ENCODE peak calls at places on chromosomes 2 and 18, in ten cellular contexts. H is Caco-2, G is OCI-LY7, D is AG10803, Q is PC-3, E is A549, A is A673, T is upper lobe of right lung, N is heart left ventricle, W is uterus. V is an unnamed sample.

GRCh38 chr2:15941970-15942710 is 1.8 kb downstream of the MYCN start:
- DNase-seq in Q (no peak), H (peak), W (no peak), N (no peak), E (no peak), T (no peak), G (no peak), D (no peak), A (peak), V (no peak)

GRCh38 chr2:173090973-173091660 is 15.5 kb downstream of the MAP3K20 start:
- DNase-seq in G (no peak), W (peak), E (no peak), N (peak), D (no peak), H (no peak), T (no peak), Q (no peak), A (no peak), V (no peak)

GRCh38 chr2:170217778-170218251 is 39.9 kb downstream of the MYO3B start:
- DNase-seq in A (no peak), D (peak), G (no peak), T (no peak), E (no peak), W (no peak), Q (no peak), N (no peak), H (no peak), V (no peak)

GRCh38 chr2:113977660-113978523 is 88.0 kb downstream of the ACTR3 start:
- DNase-seq in H (peak), D (peak), Q (peak), N (no peak), G (no peak), W (no peak), T (no peak), A (peak), E (no peak), V (no peak)

GRCh38 chr18:42131044-42131939 is 176.3 kb downstream of the PIK3C3 start:
- DNase-seq in Q (no peak), H (no peak), W (peak), G (no peak), T (no peak), A (no peak), E (no peak), D (no peak), N (no peak), V (no peak)

GRCh38 chr2:218399391-218400166 is at the start of gene CTDSP1:
- DNase-seq in G (peak), E (peak), Q (peak), H (peak), T (peak), D (peak), W (peak), A (peak), N (peak), V (peak)

GRCh38 chr2:55618649-55619055 is 1.2 kb upstream of the PPP4R3B start:
- DNase-seq in W (peak), A (peak), G (peak), E (peak), H (peak), D (peak), T (peak), Q (peak), N (peak), V (no peak)

GRCh38 chr2:97718051-97718882 is 4.9 kb downstream of the ZAP70 start:
- DNase-seq in A (no peak), G (peak), Q (no peak), H (peak), T (peak), N (peak), E (no peak), D (no peak), W (no peak), V (no peak)

GRCh38 chr2:54701029-54701428 is 22.4 kb upstream of the EML6 start:
- DNase-seq in A (no peak), G (no peak), N (no peak), E (no peak), H (no peak), W (no peak), T (no peak), D (no peak), Q (no peak), V (no peak)

GRCh38 chr2:238517209-238517608 is 90.5 kb downstream of the ASB1 start:
- DNase-seq in W (no peak), E (no peak), D (no peak), N (no peak), A (no peak), G (no peak), Q (no peak), H (no peak), T (no peak), V (no peak)

GRCh38 chr2:189204322-189204941 is 24.9 kb upstream of the COL5A2 start:
- DNase-seq in H (no peak), N (no peak), Q (peak), E (peak), W (no peak), G (no peak), A (peak), D (peak), T (no peak), V (no peak)

GRCh38 chr2:39000552-39000951 is 110.9 kb downstream of the ARHGEF33 start:
- DNase-seq in T (no peak), E (no peak), W (no peak), G (no peak), Q (no peak), N (no peak), H (no peak), D (no peak), A (no peak), V (no peak)

GRCh38 chr2:1572638-1573037 is 159.4 kb downstream of the TPO start:
- DNase-seq in W (no peak), Q (peak), A (no peak), E (no peak), D (peak), N (peak), G (no peak), H (no peak), T (peak), V (no peak)

GRCh38 chr2:26175191-26175715 is 2.4 kb downstream of the GAREM2 start:
- DNase-seq in A (no peak), N (no peak), H (peak), Q (no peak), D (no peak), G (no peak), W (no peak), E (no peak), T (no peak), V (no peak)

GRCh38 chr2:158253170-158253569 is 151.5 kb downstream of the UPP2 start:
- DNase-seq in E (no peak), H (no peak), T (no peak), A (peak), N (no peak), D (no peak), Q (no peak), W (no peak), G (no peak), V (no peak)

GRCh38 chr18:80034852-80035406 is 695 bp downstream of the RBFA start:
- DNase-seq in G (no peak), D (no peak), E (no peak), H (no peak), T (no peak), N (no peak), A (peak), Q (peak), W (no peak), V (no peak)

GRCh38 chr2:147348886-147349285 is 495.9 kb upstream of the ACVR2A start:
- DNase-seq in E (no peak), G (no peak), D (no peak), A (no peak), Q (no peak), T (no peak), H (no peak), N (no peak), W (no peak), V (no peak)

GRCh38 chr2:112645396-112646101 is at the start of gene SLC20A1:
- DNase-seq in T (peak), N (peak), W (peak), D (peak), G (peak), E (peak), Q (peak), H (peak), A (peak), V (peak)

GRCh38 chr2:241540766-241541561 is 17.6 kb upstream of the BOK start:
- DNase-seq in Q (no peak), H (no peak), D (peak), G (peak), E (peak), W (peak), T (peak), A (peak), N (peak), V (no peak)

GRCh38 chr2:183063083-183063482 is 15.5 kb upstream of the DUSP19 start:
- DNase-seq in T (no peak), Q (peak), G (no peak), N (no peak), E (peak), H (no peak), A (peak), D (peak), W (no peak), V (no peak)

GRCh38 chr2:144162652-144163051 is 357.3 kb downstream of the ZEB2 start:
- DNase-seq in H (peak), Q (peak), D (no peak), T (no peak), W (no peak), N (no peak), E (peak), G (peak), A (no peak), V (no peak)

GRCh38 chr2:219285894-219286425 is 6.8 kb downstream of the DNAJB2 start:
- DNase-seq in W (peak), A (peak), H (no peak), G (no peak), N (peak), E (no peak), Q (no peak), D (peak), T (peak), V (peak)

GRCh38 chr2:30629866-30630265 is 177.4 kb downstream of the CAPN13 start:
- DNase-seq in N (no peak), H (no peak), T (no peak), D (peak), W (no peak), A (no peak), E (peak), Q (no peak), G (no peak), V (no peak)

GRCh38 chr18:64678048-64678447 is 529.2 kb upstream of the LINC00305 start:
- DNase-seq in W (no peak), Q (no peak), E (no peak), D (no peak), N (no peak), A (no peak), T (no peak), H (no peak), G (peak), V (no peak)

GRCh38 chr2:117470311-117471095 is 344.0 kb upstream of the DDX18 start:
- DNase-seq in G (peak), D (no peak), E (peak), A (peak), T (no peak), N (no peak), H (peak), Q (peak), W (no peak), V (no peak)

GRCh38 chr18:69948919-69949537 is 1.4 kb upstream of the CD226 start:
- DNase-seq in E (no peak), T (no peak), G (no peak), H (no peak), N (peak), Q (no peak), A (no peak), W (no peak), D (no peak), V (peak)

GRCh38 chr2:236972491-236973379 is 113.0 kb upstream of the COPS8 start:
- DNase-seq in A (no peak), H (peak), D (peak), Q (peak), E (peak), W (no peak), T (no peak), N (peak), G (no peak), V (peak)

GRCh38 chr2:150491943-150492342 is 4.5 kb upstream of the RND3 start:
- DNase-seq in A (no peak), Q (peak), W (no peak), G (no peak), T (no peak), D (peak), N (no peak), H (no peak), E (no peak), V (no peak)

GRCh38 chr18:79422022-79422782 is 26.5 kb downstream of the NFATC1 start:
- DNase-seq in W (no peak), D (peak), H (no peak), G (no peak), A (peak), T (no peak), Q (no peak), N (no peak), E (no peak), V (peak)

GRCh38 chr18:48230459-48231113 is 178.6 kb downstream of the ZBTB7C start:
- DNase-seq in W (no peak), D (peak), H (peak), G (peak), A (peak), E (peak), Q (peak), T (peak), N (no peak), V (peak)

GRCh38 chr2:2028041-2028440 is 283.7 kb upstream of the PXDN start:
- DNase-seq in H (no peak), T (no peak), N (no peak), A (no peak), Q (no peak), D (no peak), G (no peak), E (no peak), W (no peak), V (no peak)

GRCh38 chr2:10680957-10681356 is 8.8 kb downstream of the NOL10 start:
- DNase-seq in T (no peak), A (no peak), H (no peak), N (no peak), D (no peak), W (no peak), Q (peak), G (no peak), E (no peak), V (no peak)

GRCh38 chr2:185128331-185128730 is 530.0 kb downstream of the ZNF804A start:
- DNase-seq in N (no peak), W (no peak), A (no peak), D (no peak), H (no peak), G (no peak), Q (no peak), E (no peak), T (no peak), V (no peak)

GRCh38 chr2:102795641-102796040 is 33.8 kb downstream of the TMEM182 start:
- DNase-seq in T (no peak), H (no peak), E (no peak), A (no peak), D (no peak), Q (no peak), G (no peak), N (no peak), W (no peak), V (no peak)

GRCh38 chr2:144406111-144406788 is 113.7 kb downstream of the ZEB2 start:
- DNase-seq in G (no peak), W (no peak), N (no peak), D (no peak), H (no peak), E (no peak), T (no peak), A (no peak), Q (no peak), V (no peak)

GRCh38 chr2:96899084-96899735 is 29.3 kb upstream of the SEMA4C start:
- DNase-seq in T (no peak), D (no peak), Q (no peak), E (no peak), A (no peak), W (no peak), G (no peak), N (no peak), H (no peak), V (no peak)

GRCh38 chr2:17791121-17791902 is 24.9 kb upstream of the MSGN1 start:
- DNase-seq in T (no peak), N (no peak), E (no peak), A (no peak), G (no peak), Q (no peak), W (no peak), D (peak), H (no peak), V (no peak)

GRCh38 chr2:221447310-221447709 is 124.8 kb downstream of the EPHA4 start:
- DNase-seq in D (peak), W (no peak), N (no peak), H (peak), T (no peak), E (no peak), Q (peak), G (no peak), A (no peak), V (no peak)

GRCh38 chr2:132782166-132782783 is 112.3 kb upstream of the LYPD1 start:
- DNase-seq in E (no peak), N (no peak), G (no peak), A (no peak), D (no peak), H (no peak), Q (no peak), T (no peak), W (no peak), V (no peak)

GRCh38 chr18:28062446-28062845 is 114.5 kb downstream of the CDH2 start:
- DNase-seq in D (peak), Q (no peak), E (no peak), N (no peak), T (no peak), H (no peak), A (no peak), W (no peak), G (no peak), V (no peak)

DNA sequence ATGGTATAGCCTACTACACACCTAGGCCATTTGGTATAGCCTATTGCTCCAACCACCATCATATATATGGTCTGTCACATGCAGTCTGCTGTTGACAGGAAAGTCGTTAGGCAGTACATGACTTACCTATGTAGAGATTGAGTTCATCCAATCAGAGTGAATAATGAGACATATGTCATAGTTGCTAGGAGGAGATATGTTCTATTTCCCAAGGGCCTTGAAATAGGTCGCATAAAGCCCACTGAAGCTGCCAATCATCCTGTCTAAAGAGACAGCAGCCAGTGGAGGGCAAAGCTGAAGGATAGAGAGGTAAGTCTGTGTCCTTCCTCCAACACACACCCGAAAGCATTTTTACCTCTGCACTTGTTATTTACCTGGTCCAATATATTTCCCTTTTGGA is 263.4 kb downstream of the PTPRM start:
- DNase-seq in N (no peak), H (no peak), E (peak), A (no peak), Q (peak), W (no peak), T (no peak), D (no peak), G (peak), V (no peak)
- TF ChIP-seq CTCF in N (no peak), H (no peak), E (no peak), A (no peak), Q (no peak), W (no peak), T (no peak), D (no peak), G (no peak), V (no peak)

GRCh38 chr2:106868199-106868598 is 17.8 kb downstream of the ST6GAL2 start:
- DNase-seq in N (no peak), H (no peak), E (peak), W (no peak), T (no peak), D (no peak), Q (no peak), G (no peak), A (no peak), V (no peak)
- TF ChIP-seq CTCF in N (no peak), H (no peak), E (peak), W (no peak), T (no peak), D (no peak), Q (peak), G (peak), A (peak), V (no peak)

GRCh38 chr2:239688098-239688497 is 287.3 kb upstream of the HDAC4 start:
- DNase-seq in T (peak), E (peak), A (peak), N (no peak), Q (no peak), G (no peak), D (no peak), W (no peak), H (no peak), V (no peak)
- TF ChIP-seq CTCF in T (no peak), E (peak), A (peak), N (no peak), Q (no peak), G (no peak), D (no peak), W (no peak), H (no peak), V (peak)

DNA sequence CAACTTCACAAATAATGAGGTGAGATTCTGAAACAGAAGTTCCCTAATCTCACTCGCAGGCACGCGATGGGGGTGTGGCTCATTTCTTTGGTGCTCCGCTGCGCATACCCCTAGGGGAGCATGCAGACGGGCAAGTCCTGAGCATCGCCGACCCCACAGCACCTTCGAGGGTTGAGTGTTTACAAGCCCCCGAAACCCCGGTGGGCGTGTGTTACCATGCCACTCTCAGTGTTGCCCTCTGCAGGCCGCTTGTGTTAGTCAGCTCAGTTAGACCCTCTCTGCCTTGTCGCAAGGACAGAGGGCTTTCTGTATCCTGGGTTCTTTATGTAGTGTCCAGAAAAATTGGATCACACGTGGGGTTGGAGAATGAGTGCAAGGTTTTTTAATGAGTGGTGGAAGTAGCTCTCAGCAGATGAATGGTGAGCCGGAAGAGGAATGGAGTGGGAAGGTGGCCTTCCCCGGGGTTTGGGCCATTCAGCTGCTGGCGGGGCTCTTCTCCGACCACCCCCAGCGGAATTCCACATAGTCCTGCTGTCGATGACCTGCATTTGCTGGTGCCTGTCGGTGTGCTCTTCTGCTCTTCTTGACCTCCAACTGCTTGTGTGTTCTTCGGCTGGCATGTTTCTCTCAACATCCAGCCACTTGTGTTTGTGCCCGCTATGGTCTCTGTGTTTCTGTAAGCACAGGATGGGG is 191.3 kb downstream of the RPRM start:
- DNase-seq in Q (peak), W (no peak), G (peak), T (no peak), N (no peak), D (no peak), A (peak), H (no peak), E (peak), V (no peak)
- TF ChIP-seq CTCF in Q (peak), W (no peak), G (peak), T (peak), N (no peak), D (peak), A (peak), H (peak), E (peak), V (no peak)